ENCODE peak calls at places on chromosome 12, in six cellular contexts. W is non-pigmented ciliary epithelial cell; Y is EL; H is CD8-positive, alpha-beta memory T cell; G is NCI-H748 treated with DMSO at 0.1 percent for 48 hours; B is OCI-LY7. X is an unnamed sample.

GRCh38 chr12:46556820-46557524 is 184.4 kb upstream of the SLC38A2 start:
- DNase-seq in Y (peak), H (no peak), W (peak), G (no peak), B (no peak), X (no peak)

GRCh38 chr12:23561536-23561935 is 387.9 kb downstream of the SOX5 start:
- DNase-seq in H (no peak), W (no peak), Y (no peak), B (no peak), G (no peak), X (no peak)

GRCh38 chr12:4027412-4027811 is 154.2 kb upstream of the PARP11 start:
- DNase-seq in H (peak), Y (peak), W (no peak), B (no peak), G (no peak), X (no peak)

GRCh38 chr12:65511134-65511912 is 232.8 kb downstream of the MSRB3 start:
- DNase-seq in W (no peak), G (no peak), H (no peak), B (no peak), Y (no peak), X (no peak)

GRCh38 chr12:8088574-8088973 is 6.5 kb downstream of the NECAP1 start:
- DNase-seq in H (peak), G (no peak), B (no peak), W (no peak), Y (no peak), X (peak)

GRCh38 chr12:6603095-6603567 is 4.0 kb downstream of the CHD4 start:
- DNase-seq in G (no peak), H (peak), W (no peak), B (peak), Y (peak), X (no peak)

GRCh38 chr12:90085491-90086274 is 377.0 kb upstream of the ATP2B1 start:
- DNase-seq in G (no peak), W (no peak), Y (peak), H (no peak), B (no peak), X (no peak)

GRCh38 chr12:49953146-49953545 is 2.6 kb downstream of the AQP2 start:
- DNase-seq in W (no peak), H (no peak), B (no peak), Y (no peak), G (no peak), X (no peak)

GRCh38 chr12:78802593-78802992 is 62.0 kb upstream of the SYT1 start:
- DNase-seq in Y (peak), H (no peak), B (no peak), W (peak), G (no peak), X (no peak)

GRCh38 chr12:24822121-24822899 is 126.6 kb downstream of the BCAT1 start:
- DNase-seq in Y (peak), W (peak), G (no peak), B (no peak), H (no peak), X (no peak)

GRCh38 chr12:106128526-106129430 is 10.0 kb downstream of the NUAK1 start:
- DNase-seq in Y (no peak), G (no peak), H (no peak), B (no peak), W (no peak), X (no peak)

GRCh38 chr12:269216-269615 is 6.6 kb upstream of the SLC6A13 start:
- DNase-seq in G (no peak), B (no peak), W (no peak), H (no peak), Y (no peak), X (no peak)

GRCh38 chr12:30047499-30048262 is 263.9 kb upstream of the TMTC1 start:
- DNase-seq in H (no peak), Y (peak), B (no peak), G (peak), W (peak), X (no peak)

GRCh38 chr12:93407963-93408283 is 30.2 kb downstream of the NUDT4 start:
- DNase-seq in W (no peak), B (no peak), G (no peak), H (no peak), Y (no peak), X (no peak)

GRCh38 chr12:132747395-132747794 is 14.2 kb downstream of the ANKLE2 start:
- DNase-seq in G (no peak), B (no peak), Y (no peak), W (no peak), H (no peak), X (no peak)

GRCh38 chr12:107492393-107493134 is 193.0 kb upstream of the PWP1 start:
- DNase-seq in W (no peak), G (no peak), H (no peak), B (peak), Y (no peak), X (peak)

GRCh38 chr12:130715996-130716917 is at the start of gene RIMBP2:
- DNase-seq in G (peak), H (no peak), Y (peak), B (no peak), W (peak), X (no peak)

X was measured in germinal center.